ENCODE peak calls at places on chromosomes 16 and 17, in nine cellular contexts. P is A673, I is PC-3, C is heart right ventricle, A is AG04450, L is GM23338, X is HCT116, U is heart left ventricle, Y is uterus. R is an unnamed sample.

GRCh38 chr17:57032343-57032742 is 52.7 kb upstream of the AKAP1 start:
- DNase-seq in P (no peak), I (no peak), C (peak; percentile 26), A (no peak), L (no peak), X (no peak), U (peak; percentile 40), Y (no peak), R (no peak)

GRCh38 chr17:35944151-35944550 is 638 bp upstream of the LYZL6 start:
- DNase-seq in P (no peak), I (no peak), C (no peak), A (no peak), L (no peak), X (no peak), U (no peak), Y (no peak), R (no peak)

GRCh38 chr16:4488486-4488967 is 12.3 kb downstream of the HMOX2 start:
- DNase-seq in P (no peak), I (no peak), C (no peak), A (no peak), L (no peak), X (no peak), U (no peak), Y (no peak), R (no peak)

GRCh38 chr16:81210807-81211206 is 27.7 kb upstream of the BCO1 start:
- DNase-seq in P (peak; percentile 65), I (no peak), C (no peak), A (no peak), L (no peak), X (no peak), U (no peak), Y (no peak), R (no peak)

GRCh38 chr16:84040206-84040822 is 2.3 kb downstream of the SLC38A8 start:
- DNase-seq in P (no peak), I (no peak), C (no peak), A (no peak), L (no peak), X (no peak), U (no peak), Y (no peak), R (no peak)

GRCh38 chr16:78376452-78376851 is 277.0 kb downstream of the WWOX start:
- DNase-seq in P (no peak), I (no peak), C (no peak), A (no peak), L (no peak), X (no peak), U (no peak), Y (no peak), R (no peak)

GRCh38 chr17:51154176-51154575 is 817 bp downstream of the NME1 start:
- DNase-seq in P (peak; percentile 24), I (no peak), C (no peak), A (no peak), L (no peak), X (no peak), U (no peak), Y (no peak), R (no peak)

GRCh38 chr17:82782657-82783207 is 30.9 kb downstream of the TBCD start:
- DNase-seq in P (no peak), I (no peak), C (no peak), A (no peak), L (no peak), X (no peak), U (peak; percentile 59), Y (no peak), R (no peak)

GRCh38 chr16:67155305-67156145 is 4.2 kb downstream of the TRADD start:
- DNase-seq in P (peak; percentile 84), I (peak; percentile 71), C (peak; percentile 81), A (peak; percentile 33), L (peak; percentile 84), X (no peak), U (peak; percentile 79), Y (peak; percentile 78), R (peak; percentile 58)

GRCh38 chr17:35286120-35286781 is 43.4 kb downstream of the SLFN5 start:
- DNase-seq in P (no peak), I (peak; percentile 2), C (no peak), A (no peak), L (peak; percentile 27), X (no peak), U (no peak), Y (no peak), R (no peak)

GRCh38 chr17:69593351-69593715 is 178.8 kb downstream of the MAP2K6 start:
- DNase-seq in P (no peak), I (no peak), C (no peak), A (no peak), L (no peak), X (no peak), U (no peak), Y (no peak), R (no peak)

DNA sequence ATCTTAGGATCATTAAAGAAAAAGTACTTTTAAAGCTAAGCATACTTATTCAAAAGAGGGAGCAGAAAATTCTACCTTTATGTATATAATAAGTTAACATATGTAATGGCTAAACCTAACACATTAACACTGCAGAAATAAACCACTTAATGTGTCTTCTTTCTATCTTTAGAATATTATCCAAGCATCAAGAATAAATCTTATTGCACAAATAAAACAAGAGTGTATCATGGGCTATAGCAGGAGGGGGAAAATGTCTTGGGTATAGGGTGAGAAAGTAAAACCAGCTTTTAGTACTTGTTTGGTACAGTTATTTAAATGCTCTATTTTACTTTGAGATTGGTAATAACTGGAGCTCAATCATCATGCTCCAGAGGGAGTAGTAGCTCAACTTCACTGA is 10.9 kb downstream of the PRKCA start:
- DNase-seq in P (no peak), I (no peak), C (no peak), A (no peak), L (no peak), X (no peak), U (no peak), Y (no peak), R (no peak)
- H3K27ac ChIP-seq in P (no peak overlapping the region), I (no peak overlapping the region), C (no peak overlapping the region), A (no peak overlapping the region), L (no peak overlapping the region), X (no peak overlapping the region), U (no peak overlapping the region), Y (no peak overlapping the region), R (peak overlapping the region; percentile 81)

DNA sequence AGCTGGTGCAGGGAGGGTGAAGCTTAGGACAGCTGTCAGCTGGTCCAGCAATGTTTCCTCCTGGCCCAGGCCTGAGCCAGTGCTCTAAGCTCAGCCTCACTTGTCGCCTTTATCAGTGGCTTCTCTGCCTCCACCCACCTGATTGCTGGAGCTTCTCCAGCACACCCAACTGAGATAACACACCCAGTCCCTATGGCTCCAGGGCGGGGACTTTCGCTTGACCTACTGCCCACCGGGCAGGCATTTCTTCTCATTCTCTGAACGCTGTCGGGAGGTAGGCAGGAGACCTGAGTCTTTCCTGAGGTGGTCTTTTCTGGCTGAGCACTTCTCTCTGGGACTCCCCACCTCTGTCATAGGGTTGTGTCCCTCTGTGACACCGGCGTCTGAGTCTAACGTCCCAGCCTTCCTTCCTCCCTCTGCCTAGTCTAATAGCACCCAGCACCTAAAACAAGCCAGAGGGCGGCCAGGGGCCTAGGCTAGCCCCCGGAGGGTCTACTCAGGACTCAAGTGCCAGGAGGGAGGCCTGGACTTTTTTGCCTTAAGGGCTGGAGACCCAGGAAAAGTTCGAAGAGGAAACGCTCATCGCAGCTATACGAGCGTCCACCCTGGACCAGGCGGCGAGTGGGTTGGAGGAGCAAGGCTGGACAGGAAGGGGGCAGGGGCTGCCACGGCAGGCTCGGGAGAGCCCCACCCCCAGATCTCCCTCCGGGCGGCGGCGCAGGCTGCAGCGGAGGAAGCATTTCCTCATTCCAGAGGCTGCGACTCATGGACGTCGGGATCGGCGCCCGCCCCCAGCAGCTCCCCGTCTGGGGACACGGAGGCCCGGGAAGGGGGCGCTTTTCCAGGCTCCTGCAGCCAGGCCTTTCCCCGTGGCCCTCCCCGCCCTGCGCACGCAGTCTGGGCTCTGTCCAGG is 756 bp downstream of the TAX1BP3 start:
- DNase-seq in P (peak; percentile 80), I (peak; percentile 82), C (peak; percentile 91), A (peak; percentile 83), L (peak; percentile 83), X (no peak), U (peak; percentile 92), Y (peak; percentile 94), R (peak; percentile 66)
- TF ChIP-seq CTCF in P (no peak), I (peak; percentile 16), C (peak; percentile 29), A (no peak), L (no peak), X (no peak), U (no peak), Y (no peak), R (no peak)

DNA sequence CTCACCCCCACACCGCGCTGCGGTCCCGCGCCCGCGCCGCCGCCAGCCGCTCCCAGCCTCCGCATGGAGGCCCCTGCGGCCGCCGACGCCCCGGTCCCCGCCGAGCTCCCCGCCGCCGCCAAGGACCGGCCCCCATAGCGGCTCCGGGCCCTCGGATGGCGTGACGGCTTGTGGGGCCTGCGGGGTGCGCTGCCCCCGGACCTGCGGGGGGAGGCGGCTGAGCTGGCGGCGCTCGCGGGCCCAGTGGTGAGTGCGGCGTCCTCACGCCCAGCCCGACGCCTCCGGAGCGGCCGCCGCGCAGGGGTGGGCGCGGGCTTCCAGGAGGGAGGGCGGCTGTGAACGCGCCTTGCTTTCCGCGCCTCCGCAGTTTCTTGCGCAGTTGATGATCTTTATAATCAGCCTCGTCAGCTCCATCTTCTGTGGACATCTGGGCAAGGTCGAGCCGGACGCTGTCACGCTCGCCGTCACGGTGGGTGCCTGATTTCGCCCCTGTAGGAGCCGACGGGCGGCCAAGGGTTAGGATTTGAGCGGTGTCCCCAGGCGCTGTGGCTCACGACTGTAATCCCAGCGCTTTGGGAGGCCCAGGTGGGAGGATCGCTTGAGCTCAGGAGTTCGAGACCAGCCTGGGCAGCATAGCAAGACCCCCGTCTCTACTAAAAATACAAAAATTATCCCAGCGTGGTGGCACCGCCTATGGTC is 46.4 kb downstream of the SLC47A1 start:
- DNase-seq in P (peak; percentile 19), I (no peak), C (peak; percentile 17), A (no peak), L (peak; percentile 66), X (no peak), U (peak; percentile 23), Y (peak; percentile 52), R (no peak)
- H3K4me3 ChIP-seq in P (peak overlapping the region; percentile 42), I (no peak overlapping the region), C (no peak overlapping the region), A (no peak overlapping the region), L (peak overlapping the region; percentile 68), X (no peak overlapping the region), U (peak overlapping the region; percentile 56), Y (peak overlapping the region; percentile 29), R (peak overlapping the region; percentile 51)

DNA sequence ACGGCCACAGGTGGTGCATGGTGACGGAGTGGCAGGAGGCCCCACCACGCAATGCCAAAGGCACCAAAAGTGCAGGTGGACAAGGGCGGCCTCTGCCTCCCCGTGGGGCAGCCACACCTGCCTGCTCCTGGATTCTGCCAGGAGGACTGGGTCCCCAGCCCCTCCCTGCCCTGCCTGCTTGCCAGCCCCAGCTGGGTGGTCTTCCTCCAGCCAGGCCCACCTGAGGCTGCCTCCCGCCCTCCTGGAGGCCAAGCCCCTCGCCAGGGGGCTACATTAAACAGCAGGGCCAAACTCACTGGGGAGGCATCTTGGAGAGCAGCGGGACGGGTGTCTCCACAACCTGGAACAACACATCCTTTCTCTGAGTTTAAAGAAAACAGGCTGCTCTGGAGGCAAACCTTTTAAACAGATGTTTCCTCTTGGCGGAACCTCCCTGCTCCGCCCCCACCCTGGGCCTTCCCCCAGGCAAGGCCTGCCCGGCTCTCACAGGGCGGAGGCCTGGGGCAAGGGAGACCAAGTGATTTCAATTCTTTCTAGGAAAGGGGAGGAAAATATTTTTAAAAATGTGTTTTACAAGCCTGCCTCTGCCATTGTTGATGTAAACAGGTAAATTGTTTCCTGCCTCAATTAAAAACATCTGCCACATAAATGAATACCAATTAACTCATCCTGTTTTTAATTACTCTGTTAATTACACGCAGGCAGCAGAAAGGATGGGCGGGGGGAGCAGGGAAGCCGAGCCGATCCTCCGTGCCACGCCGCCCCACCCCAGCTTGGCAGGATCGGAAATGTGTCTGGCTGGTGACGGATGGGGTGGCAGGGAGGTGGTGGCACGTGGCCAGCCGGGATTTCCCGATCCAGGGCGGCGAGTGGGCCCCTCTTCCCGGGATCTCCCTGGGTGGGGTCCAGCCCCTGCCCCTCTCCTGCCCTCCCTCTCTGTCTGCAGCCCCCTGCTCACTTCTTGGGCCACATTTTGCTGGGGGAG is 54.5 kb upstream of the PABPN1L start:
- DNase-seq in P (peak; percentile 91), I (peak; percentile 37), C (peak; percentile 82), A (peak; percentile 13), L (no peak), X (no peak), U (peak; percentile 85), Y (peak; percentile 70), R (peak; percentile 52)
- H3K27ac ChIP-seq in P (peak overlapping the region; percentile 77), I (no peak overlapping the region), C (peak overlapping the region; percentile 89), A (no peak overlapping the region), L (no peak overlapping the region), X (no peak overlapping the region), U (peak overlapping the region; percentile 90), Y (peak overlapping the region; percentile 51), R (no peak overlapping the region)